ENCODE peak calls at places on chromosomes 16 and 17, in eight cellular contexts. K is endothelial cell of umbilical vein, V is AG09309, J is heart left ventricle, Q is endodermal cell, I is suprapubic skin, X is colonic mucosa, A is heart right ventricle. L is an unnamed sample.

GRCh38 chr16:71956500-71956899 is 43.7 kb downstream of the PKD1L3 start:
- DNase-seq in K (peak; percentile 7), V (no peak), J (no peak), Q (no peak), I (no peak), X (no peak), A (no peak), L (no peak)

GRCh38 chr17:68101075-68101991 is 65.8 kb downstream of the KPNA2 start:
- DNase-seq in K (peak; percentile 89), V (peak; percentile 33), J (peak; percentile 98), Q (peak; percentile 99), I (peak; percentile 96), X (peak; percentile 94), A (peak; percentile 94), L (peak; percentile 85)

GRCh38 chr17:6421700-6422604 is 13.0 kb downstream of the AIPL1 start:
- DNase-seq in K (peak; percentile 51), V (no peak), J (peak; percentile 77), Q (peak; percentile 98), I (no peak), X (peak; percentile 80), A (peak; percentile 76), L (peak; percentile 68)

GRCh38 chr17:75707096-75707720 is 14.1 kb upstream of the ITGB4 start:
- DNase-seq in K (peak; percentile 97), V (no peak), J (peak; percentile 55), Q (peak; percentile 40), I (no peak), X (no peak), A (no peak), L (no peak)

GRCh38 chr17:77619851-77620250 is 338.7 kb upstream of the TNRC6C start:
- DNase-seq in K (no peak), V (no peak), J (no peak), Q (peak; percentile 23), I (no peak), X (no peak), A (no peak), L (peak; percentile 64)

GRCh38 chr16:27313422-27314160 is at the start of gene IL4R:
- DNase-seq in K (peak; percentile 59), V (peak; percentile 54), J (peak; percentile 82), Q (peak; percentile 83), I (peak; percentile 84), X (peak; percentile 80), A (peak; percentile 76), L (peak; percentile 88)

GRCh38 chr16:67441289-67441753 is 10.4 kb downstream of the HSD11B2 start:
- DNase-seq in K (no peak), V (no peak), J (peak; percentile 76), Q (no peak), I (peak; percentile 90), X (peak; percentile 96), A (peak; percentile 63), L (no peak)

GRCh38 chr17:18191967-18192366 is 8.3 kb downstream of the ALKBH5 start:
- DNase-seq in K (no peak), V (no peak), J (no peak), Q (peak; percentile 74), I (no peak), X (no peak), A (no peak), L (no peak)

GRCh38 chr17:15119928-15120327 is 145.2 kb downstream of the PMP22 start:
- DNase-seq in K (no peak), V (peak; percentile 49), J (no peak), Q (peak; percentile 39), I (no peak), X (no peak), A (no peak), L (peak; percentile 72)

GRCh38 chr17:9233271-9233599 is 211.9 kb downstream of the NTN1 start:
- DNase-seq in K (no peak), V (no peak), J (no peak), Q (no peak), I (no peak), X (no peak), A (no peak), L (no peak)

GRCh38 chr17:69716571-69716970 is 302.1 kb downstream of the MAP2K6 start:
- DNase-seq in K (no peak), V (peak; percentile 34), J (no peak), Q (no peak), I (no peak), X (no peak), A (no peak), L (peak; percentile 91)

GRCh38 chr17:44221072-44221861 is 1.8 kb upstream of the UBTF start:
- DNase-seq in K (peak; percentile 83), V (no peak), J (peak; percentile 85), Q (peak; percentile 96), I (peak; percentile 92), X (peak; percentile 78), A (peak; percentile 86), L (peak; percentile 78)

GRCh38 chr17:50047488-50048126 is 8.3 kb upstream of the ITGA3 start:
- DNase-seq in K (peak; percentile 82), V (no peak), J (no peak), Q (peak; percentile 64), I (no peak), X (no peak), A (no peak), L (peak; percentile 65)

GRCh38 chr16:57485091-57485915 is 990 bp downstream of the DOK4 start:
- DNase-seq in K (no peak), V (no peak), J (no peak), Q (peak; percentile 49), I (no peak), X (peak; percentile 81), A (no peak), L (peak; percentile 15)

GRCh38 chr17:69060835-69061234 is at the start of gene ABCA9:
- DNase-seq in K (peak; percentile 90), V (peak; percentile 40), J (peak; percentile 28), Q (no peak), I (no peak), X (no peak), A (peak; percentile 33), L (peak; percentile 94)

GRCh38 chr17:39605492-39606433 is 2.0 kb downstream of the NEUROD2 start:
- DNase-seq in K (peak; percentile 13), V (no peak), J (no peak), Q (peak; percentile 88), I (no peak), X (no peak), A (no peak), L (no peak)

GRCh38 chr16:69367980-69368379 is 16.4 kb upstream of the TMED6 start:
- DNase-seq in K (peak; percentile 68), V (no peak), J (no peak), Q (no peak), I (peak; percentile 44), X (no peak), A (no peak), L (no peak)

DNA sequence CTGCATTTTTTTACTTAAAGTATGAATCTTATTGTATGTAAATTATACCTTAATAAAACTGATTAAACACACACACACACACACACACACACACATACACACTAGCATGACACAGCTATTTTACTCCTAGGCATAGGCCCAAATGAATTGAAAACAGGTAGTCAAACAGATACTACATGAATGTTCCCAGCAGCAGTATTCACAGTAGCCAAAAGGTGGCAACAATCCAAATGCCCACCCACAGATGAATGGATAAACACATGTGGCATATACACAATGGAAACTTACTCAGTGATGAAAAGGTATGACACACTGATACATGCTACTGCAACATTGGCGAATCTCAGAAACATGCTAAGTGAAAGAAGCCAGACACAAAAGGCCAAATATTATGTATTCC is 223.5 kb downstream of the CYB561 start:
- DNase-seq in K (peak; percentile 20), V (no peak), J (no peak), Q (no peak), I (no peak), X (no peak), A (no peak), L (peak; percentile 3)
- TF ChIP-seq CTCF in K (no peak), V (no peak), J (no peak), Q (peak; percentile 20), I (no peak), X (no peak), A (no peak), L (no peak)

GRCh38 chr16:11224096-11224893 is 31.7 kb downstream of the SOCS1 start:
- DNase-seq in K (no peak), V (no peak), J (peak; percentile 46), Q (peak; percentile 91), I (peak; percentile 90), X (peak; percentile 51), A (peak; percentile 23), L (no peak)

GRCh38 chr16:11229906-11230305 is 26.1 kb downstream of the SOCS1 start:
- DNase-seq in K (no peak), V (no peak), J (no peak), Q (no peak), I (no peak), X (peak; percentile 79), A (no peak), L (no peak)

GRCh38 chr16:11225677-11226549 is 30.1 kb downstream of the SOCS1 start:
- DNase-seq in K (no peak), V (no peak), J (no peak), Q (no peak), I (no peak), X (no peak), A (no peak), L (no peak)

GRCh38 chr16:11229432-11229831 is 26.6 kb downstream of the SOCS1 start:
- DNase-seq in K (no peak), V (no peak), J (no peak), Q (no peak), I (no peak), X (no peak), A (no peak), L (no peak)

DNA sequence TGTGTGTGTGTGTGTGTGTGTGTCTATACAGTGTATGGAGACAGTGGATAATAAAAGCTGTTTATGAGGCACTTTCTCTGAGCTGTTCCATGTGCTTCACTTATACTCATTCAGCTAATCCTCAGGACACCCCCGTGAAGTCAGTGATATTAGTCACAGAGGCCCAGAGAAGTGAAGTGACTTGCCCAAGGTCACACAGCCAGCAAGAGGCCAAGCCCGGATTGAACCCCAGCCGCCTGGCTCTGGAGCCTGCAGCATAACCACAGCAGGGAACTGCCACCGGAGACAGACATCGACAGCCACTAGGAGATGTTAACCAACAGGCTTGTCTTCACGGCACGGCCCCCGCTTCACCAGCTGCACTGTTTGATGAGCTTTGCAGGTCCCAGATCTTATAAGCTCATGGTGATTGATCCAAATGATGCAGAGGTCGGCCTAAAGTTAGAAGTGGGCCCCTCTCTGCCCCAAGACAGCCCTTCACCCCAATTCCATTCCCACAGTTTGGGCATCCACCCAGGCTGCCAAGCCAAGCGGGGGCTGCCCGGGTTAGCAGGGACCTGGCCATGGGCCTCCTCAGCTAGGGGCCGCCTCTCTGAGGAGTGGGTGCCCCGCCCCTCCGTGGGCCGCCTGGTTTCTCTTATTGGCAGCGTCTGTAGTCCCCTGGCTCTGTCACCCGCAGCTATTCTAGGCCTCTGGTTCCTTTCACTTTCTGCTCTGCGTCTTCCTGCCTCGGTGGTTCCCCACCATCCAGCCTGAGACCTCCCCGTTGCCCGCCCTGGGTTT is 30.9 kb downstream of the SOCS1 start:
- DNase-seq in K (no peak), V (no peak), J (no peak), Q (no peak), I (no peak), X (peak; percentile 33), A (no peak), L (no peak)
- H3K4me3 ChIP-seq in K (no peak overlapping the region), V (no peak overlapping the region), J (no peak overlapping the region), Q (no peak overlapping the region), I (no peak overlapping the region), X (no peak overlapping the region), A (no peak overlapping the region), L (no peak overlapping the region)

GRCh38 chr17:81345211-81346089 is 49.8 kb upstream of the BAHCC1 start:
- DNase-seq in K (peak; percentile 86), V (peak; percentile 46), J (peak; percentile 88), Q (peak; percentile 96), I (peak; percentile 96), X (peak; percentile 83), A (peak; percentile 89), L (peak; percentile 93)
- TF ChIP-seq CTCF in K (peak; percentile 59), V (peak; percentile 29), J (peak; percentile 39), Q (peak; percentile 66), I (peak; percentile 49), X (no peak), A (no peak), L (peak; percentile 22)

GRCh38 chr17:7676533-7676932 is 10.8 kb downstream of the TP53 start:
- DNase-seq in K (no peak), V (no peak), J (no peak), Q (peak; percentile 82), I (no peak), X (no peak), A (no peak), L (no peak)
- H3K4me3 ChIP-seq in K (no peak overlapping the region), V (no peak overlapping the region), J (no peak overlapping the region), Q (no peak overlapping the region), I (no peak overlapping the region), X (no peak overlapping the region), A (no peak overlapping the region), L (no peak overlapping the region)